ENCODE peak calls at places on chromosome 9, in four cellular contexts. X is AG04449, I is colonic mucosa, Z is HFF-Myc. A is an unnamed sample.

GRCh38 chr9:2722715-2723114 is 5.4 kb downstream of the KCNV2 start:
- DNase-seq in I (no peak), X (peak; percentile 29), Z (peak; percentile 29), A (peak; percentile 64)

GRCh38 chr9:4987996-4988421 is 2.9 kb downstream of the JAK2 start:
- DNase-seq in I (peak; percentile 71), X (no peak), Z (peak; percentile 65), A (no peak)

GRCh38 chr9:2157277-2158105 is 142.3 kb downstream of the SMARCA2 start:
- DNase-seq in I (peak; percentile 31), X (no peak), Z (peak; percentile 46), A (no peak)

GRCh38 chr9:35746583-35746982 is 2.4 kb downstream of the GBA2 start:
- DNase-seq in I (peak; percentile 81), X (no peak), Z (no peak), A (no peak)

GRCh38 chr9:130445268-130445983 is 665 bp downstream of the ASS1 start:
- DNase-seq in Z (no peak), I (peak; percentile 78), X (no peak), A (no peak)

GRCh38 chr9:128821584-128822406 is 3.5 kb downstream of the ENDOG start:
- DNase-seq in Z (no peak), X (no peak), I (no peak), A (no peak)

GRCh38 chr9:135655317-135656003 is 7.6 kb upstream of the LCN9 start:
- DNase-seq in I (no peak), Z (no peak), X (no peak), A (no peak)

GRCh38 chr9:95094002-95094401 is 223.5 kb downstream of the FANCC start:
- DNase-seq in X (no peak), Z (no peak), I (no peak), A (no peak)

GRCh38 chr9:126955806-126956205 is 41.2 kb downstream of the RALGPS1 start:
- DNase-seq in I (no peak), X (no peak), Z (no peak), A (no peak)

GRCh38 chr9:137053944-137054931 is at the start of gene ENTPD2:
- DNase-seq in I (peak; percentile 86), Z (no peak), X (no peak), A (no peak)

GRCh38 chr9:120151149-120151548 is 428.8 kb downstream of the CDK5RAP2 start:
- DNase-seq in Z (no peak), I (no peak), X (no peak), A (no peak)

GRCh38 chr9:114805670-114806551 is at the start of gene TNFSF15:
- DNase-seq in X (no peak), I (peak; percentile 72), Z (no peak), A (no peak)

GRCh38 chr9:71446081-71446480 is 322.2 kb downstream of the CEMIP2 start:
- DNase-seq in I (no peak), Z (no peak), X (no peak), A (no peak)

GRCh38 chr9:32942755-32943460 is 58.5 kb downstream of the APTX start:
- DNase-seq in Z (no peak), X (no peak), I (no peak), A (no peak)

GRCh38 chr9:27467486-27467885 is 56.6 kb upstream of the IFNK start:
- DNase-seq in Z (no peak), X (no peak), I (no peak), A (no peak)

GRCh38 chr9:111399772-111400563 is 69.9 kb upstream of the OR2K2 start:
- DNase-seq in Z (no peak), X (no peak), I (peak; percentile 47), A (no peak)

GRCh38 chr9:127916665-127917581 is at the start of gene ST6GALNAC4:
- DNase-seq in I (peak; percentile 97), X (no peak), Z (no peak), A (no peak)

GRCh38 chr9:93116049-93116961 is 17.7 kb downstream of the NINJ1 start:
- DNase-seq in X (no peak), Z (no peak), I (peak; percentile 56), A (no peak)

GRCh38 chr9:137127301-137128157 is 11.4 kb upstream of the GRIN1 start:
- DNase-seq in I (peak; percentile 36), Z (no peak), X (no peak), A (no peak)

GRCh38 chr9:93486269-93486668 is 32.9 kb upstream of the FAM120AOS start:
- DNase-seq in I (no peak), Z (no peak), X (no peak), A (no peak)

GRCh38 chr9:110432253-110432652 is 94.6 kb upstream of the TXNDC8 start:
- DNase-seq in X (no peak), Z (no peak), I (no peak), A (peak; percentile 46)

DNA sequence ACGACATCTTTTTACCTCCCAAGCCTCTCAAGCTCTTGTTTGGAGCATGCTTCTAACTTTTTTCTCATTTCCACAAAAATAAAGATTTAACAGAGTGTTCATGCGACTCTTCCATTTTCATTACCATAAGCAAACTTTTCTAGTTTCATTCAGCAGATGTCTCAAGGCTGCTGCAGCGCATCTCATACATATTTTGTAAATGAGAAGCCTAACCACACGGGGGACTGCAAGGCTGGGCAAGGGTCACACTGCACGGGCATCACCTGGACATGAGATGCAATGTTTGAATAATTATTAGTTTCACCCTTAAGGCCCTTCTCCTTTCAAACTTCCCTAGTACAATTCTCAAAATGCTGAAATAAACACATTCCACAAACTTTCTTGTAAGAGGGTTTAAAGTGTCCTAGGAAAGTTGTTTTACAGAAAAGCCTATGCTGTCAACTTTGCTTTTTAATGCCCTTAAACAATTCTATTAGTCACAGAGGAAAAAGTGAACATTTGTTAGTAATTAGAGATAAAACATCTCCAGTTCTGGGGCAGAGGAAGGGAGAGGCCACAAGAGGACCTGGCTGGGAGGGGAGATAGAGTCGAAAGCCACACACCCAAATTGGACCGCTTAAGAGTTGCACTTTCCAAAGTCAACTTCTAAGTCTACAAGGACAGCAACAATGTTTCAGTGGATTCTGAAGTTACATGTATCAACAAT is 1.3 kb downstream of the DENND1A start:
- DNase-seq in X (no peak), Z (peak; percentile 73), I (peak; percentile 36), A (no peak)
- TF ChIP-seq CTCF in X (no peak), Z (no peak), I (no peak), A (no peak)

GRCh38 chr9:121886759-121887485 is 206.2 kb downstream of the TTLL11 start:
- DNase-seq in I (peak; percentile 56), X (no peak), Z (no peak), A (no peak)

GRCh38 chr9:121884057-121884512 is 209.0 kb downstream of the TTLL11 start:
- DNase-seq in I (no peak), Z (no peak), X (no peak), A (no peak)

GRCh38 chr9:121887553-121888437 is 205.3 kb downstream of the TTLL11 start:
- DNase-seq in X (no peak), I (peak; percentile 63), Z (no peak), A (no peak)

GRCh38 chr9:121883281-121884056 is 209.6 kb downstream of the TTLL11 start:
- DNase-seq in I (no peak), X (no peak), Z (no peak), A (no peak)

DNA sequence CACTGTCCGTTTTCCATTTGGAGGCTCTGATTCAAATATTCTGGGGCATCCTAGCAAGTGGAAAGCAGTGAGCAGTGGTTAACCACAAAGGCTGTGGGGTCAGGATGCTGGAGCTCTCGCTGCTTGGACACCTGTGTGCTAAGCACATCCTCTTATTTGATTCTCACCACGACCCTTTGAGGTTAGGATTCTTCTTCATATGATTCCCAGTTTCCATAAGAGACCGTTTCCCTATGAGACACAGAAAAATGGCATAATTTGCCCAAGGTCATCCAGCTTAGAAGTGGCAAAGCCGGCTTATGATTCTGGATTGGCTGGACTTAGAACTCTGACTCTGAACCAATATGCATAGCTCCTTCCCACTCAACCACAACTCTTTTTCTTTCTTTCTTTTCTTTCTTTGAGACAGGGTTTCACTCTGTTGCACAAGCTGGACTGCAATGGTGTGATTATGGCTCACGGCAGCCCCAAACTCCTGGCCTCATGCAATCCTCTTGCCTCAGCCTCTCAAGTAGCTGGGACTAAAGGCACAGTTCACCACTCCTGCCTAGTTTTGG is 207.7 kb downstream of the TTLL11 start:
- DNase-seq in I (no peak), Z (no peak), X (no peak), A (peak; percentile 25)
- H3K4me3 ChIP-seq in I (no peak overlapping the region), Z (no peak overlapping the region), X (no peak overlapping the region), A (no peak overlapping the region)

DNA sequence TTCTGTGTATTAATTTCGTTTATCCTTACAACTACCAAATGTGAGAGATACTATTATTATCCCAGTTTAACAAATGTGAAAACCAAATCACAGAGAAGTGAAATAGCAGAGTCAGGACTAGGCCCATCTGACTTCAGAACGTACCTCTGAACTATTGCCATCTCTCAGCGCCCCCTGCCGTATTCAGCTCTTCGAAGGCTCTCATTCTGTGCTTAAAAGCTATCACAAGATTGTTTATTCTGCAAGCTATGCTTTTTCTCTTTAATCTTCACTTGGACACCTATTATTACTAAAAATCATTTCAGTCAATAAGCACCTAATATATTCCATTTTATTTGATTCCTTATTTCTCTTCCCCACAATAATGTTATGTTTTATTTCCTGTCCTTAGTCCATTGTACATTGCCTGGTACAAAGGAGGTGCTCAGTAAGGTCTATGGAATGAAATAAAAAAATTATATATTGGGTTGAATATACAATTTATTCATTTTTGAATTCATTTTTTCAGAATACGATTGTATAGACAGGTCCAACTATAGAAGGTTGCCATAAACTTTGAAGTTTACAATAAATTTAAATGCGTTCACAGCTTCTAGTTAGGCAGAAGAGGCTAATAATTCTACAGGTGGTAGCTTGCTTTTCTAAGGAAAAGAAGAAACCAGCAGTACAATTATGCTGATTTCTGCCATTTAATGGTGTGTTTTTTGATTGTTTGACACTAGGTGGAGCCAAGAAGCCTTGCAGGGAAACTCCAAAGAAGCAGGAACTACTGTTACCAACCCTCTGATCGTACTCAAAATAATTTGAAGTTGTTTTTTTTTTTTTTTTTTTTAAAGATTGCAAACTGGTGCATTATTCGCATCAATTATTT is 202.2 kb upstream of the DMRTA1 start:
- DNase-seq in I (peak; percentile 45), Z (peak; percentile 33), X (no peak), A (no peak)
- TF ChIP-seq CTCF in I (peak; percentile 24), Z (peak; percentile 60), X (peak; percentile 57), A (peak; percentile 68)

DNA sequence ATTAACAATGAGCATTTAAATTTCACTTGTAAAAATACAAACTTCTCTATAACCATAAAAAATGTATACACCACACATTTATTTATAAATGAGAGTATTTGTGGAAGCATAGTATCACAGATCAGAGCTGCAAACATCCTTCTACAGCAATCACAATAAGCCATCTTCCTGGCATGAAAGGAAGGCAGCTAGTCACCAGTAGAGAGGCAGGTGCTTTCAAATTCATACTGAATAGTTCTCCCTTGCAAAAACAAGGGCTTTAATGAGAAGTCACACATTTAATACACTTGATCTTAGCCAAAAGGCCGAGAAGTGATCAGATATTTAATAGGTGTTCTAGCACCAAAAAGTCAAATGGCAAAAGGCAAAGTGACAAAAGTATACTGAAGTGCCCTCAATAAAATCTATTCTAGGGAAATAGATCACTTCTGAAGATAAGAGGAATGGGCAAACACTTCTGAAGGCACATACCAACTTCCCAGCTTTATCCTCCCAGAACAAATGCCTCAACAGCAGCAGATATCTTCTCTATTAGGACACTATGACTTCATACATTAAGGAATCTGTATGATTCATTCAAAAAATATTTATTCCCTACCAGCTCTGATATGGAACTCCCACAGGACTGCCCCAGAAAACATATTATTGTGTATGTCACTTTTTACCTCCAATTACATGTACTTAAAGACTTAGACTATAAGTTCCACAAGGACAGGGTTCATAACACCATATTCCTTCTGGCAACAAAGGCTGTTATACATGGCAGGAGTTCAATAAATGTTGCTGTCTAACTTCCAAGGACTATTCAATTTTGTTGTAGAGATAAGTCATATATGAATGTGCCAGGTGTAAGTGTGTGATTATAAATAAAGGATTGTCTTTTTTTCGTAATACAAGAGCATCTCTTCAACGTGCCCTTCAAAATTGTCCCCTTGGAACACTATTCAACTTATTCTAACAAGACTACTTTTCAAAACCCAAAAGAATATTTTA is 31.7 kb downstream of the MAPKAP1 start:
- DNase-seq in X (peak; percentile 60), Z (peak; percentile 56), I (no peak), A (peak; percentile 59)
- H3K4me3 ChIP-seq in X (no peak overlapping the region), Z (no peak overlapping the region), I (no peak overlapping the region), A (no peak overlapping the region)

A was measured in AG09309.